ENCODE peak calls at places on chromosome 21, in ten cellular contexts. X, U, F, O, K, V, J, L, D and T are unnamed samples.

GRCh38 chr21:21030311-21030710 is 32.1 kb downstream of the NCAM2 start:
- DNase-seq in L (no peak), U (no peak), J (no peak), D (no peak), V (no peak), X (no peak), K (no peak), F (no peak), O (no peak), T (no peak)

GRCh38 chr21:45497846-45498645 is 44.2 kb downstream of the SLC19A1 start:
- DNase-seq in D (no peak), U (no peak), X (no peak), F (no peak), V (no peak), L (no peak), K (no peak), J (no peak), O (no peak), T (no peak)

GRCh38 chr21:23384679-23385078 is 2222.6 kb downstream of the MRPL39 start:
- DNase-seq in V (no peak), U (no peak), F (no peak), X (no peak), D (no peak), O (no peak), J (peak), K (no peak), L (no peak), T (no peak)

GRCh38 chr21:44653656-44654575 is 543 bp downstream of the KRTAP12-4 start:
- DNase-seq in J (no peak), X (no peak), U (no peak), D (no peak), V (no peak), F (no peak), K (no peak), L (no peak), O (no peak), T (no peak)

GRCh38 chr21:15894596-15894995 is 164.8 kb downstream of the USP25 start:
- DNase-seq in V (peak), U (peak), K (peak), X (no peak), O (no peak), D (peak), L (no peak), J (no peak), F (peak), T (no peak)

GRCh38 chr21:15160136-15160535 is 95.3 kb upstream of the NRIP1 start:
- DNase-seq in J (no peak), X (no peak), K (no peak), L (no peak), F (no peak), U (no peak), V (no peak), D (no peak), O (no peak), T (no peak)

GRCh38 chr21:40842197-40842552 is 4.8 kb downstream of the DSCAM start:
- DNase-seq in J (no peak), K (no peak), X (no peak), V (no peak), D (no peak), L (no peak), F (no peak), U (no peak), O (no peak), T (no peak)

GRCh38 chr21:44416193-44416592 is 39.1 kb upstream of the LRRC3 start:
- DNase-seq in O (no peak), D (no peak), V (no peak), J (no peak), X (no peak), L (no peak), U (no peak), F (no peak), K (no peak), T (no peak)

GRCh38 chr21:42799516-42799915 is 79.8 kb downstream of the WDR4 start:
- DNase-seq in O (no peak), U (no peak), V (no peak), J (no peak), X (no peak), L (no peak), D (peak), K (no peak), F (no peak), T (no peak)

GRCh38 chr21:43306911-43307676 is 119.8 kb downstream of the SIK1 start:
- DNase-seq in X (peak), D (peak), U (no peak), K (peak), V (peak), L (peak), O (no peak), F (no peak), J (no peak), T (no peak)

GRCh38 chr21:44702111-44702972 is 5.4 kb downstream of the KRTAP10-12 start:
- DNase-seq in U (no peak), O (no peak), K (no peak), X (no peak), J (no peak), L (no peak), D (no peak), F (no peak), V (no peak), T (no peak)

GRCh38 chr21:41483415-41483814 is 24.5 kb downstream of the TMPRSS2 start:
- DNase-seq in D (no peak), L (no peak), X (no peak), O (no peak), U (no peak), J (no peak), F (no peak), V (no peak), K (no peak), T (no peak)

GRCh38 chr21:45496151-45496967 is 45.9 kb downstream of the SLC19A1 start:
- DNase-seq in O (no peak), U (no peak), X (no peak), L (no peak), F (no peak), D (no peak), J (no peak), K (no peak), V (no peak), T (no peak)

GRCh38 chr21:42165901-42166300 is 53.0 kb upstream of the ABCG1 start:
- DNase-seq in L (no peak), K (no peak), J (no peak), X (no peak), D (no peak), U (no peak), O (no peak), V (no peak), F (no peak), T (no peak)

GRCh38 chr21:32317726-32318125 is 19.1 kb downstream of the MRAP start:
- DNase-seq in O (no peak), J (no peak), U (no peak), X (no peak), D (no peak), L (no peak), V (no peak), K (no peak), F (no peak), T (no peak)

GRCh38 chr21:41582298-41582840 is 74.4 kb upstream of the TMPRSS2 start:
- DNase-seq in U (no peak), F (no peak), L (no peak), O (no peak), J (no peak), K (no peak), X (no peak), V (no peak), D (no peak), T (no peak)

GRCh38 chr21:40291560-40291959 is 424.3 kb downstream of the PCP4 start:
- DNase-seq in F (no peak), V (no peak), K (no peak), O (no peak), D (no peak), J (no peak), L (no peak), X (no peak), U (no peak), T (no peak)

GRCh38 chr21:32726742-32727477 is 903 bp downstream of the SYNJ1 start:
- DNase-seq in K (peak), O (peak), F (no peak), U (peak), J (peak), D (peak), L (peak), X (peak), V (peak), T (no peak)

GRCh38 chr21:42089093-42089631 is 18.0 kb downstream of the UMODL1 start:
- DNase-seq in D (no peak), L (no peak), O (no peak), X (no peak), U (no peak), F (no peak), V (no peak), J (no peak), K (no peak), T (no peak)

GRCh38 chr21:45332415-45332814 is 44.7 kb upstream of the POFUT2 start:
- DNase-seq in O (no peak), U (no peak), L (no peak), D (no peak), V (no peak), K (no peak), X (no peak), J (no peak), F (no peak), T (no peak)

GRCh38 chr21:31557956-31558838 is 101.3 kb upstream of the SOD1 start:
- DNase-seq in L (peak), O (no peak), D (no peak), V (peak), X (peak), U (peak), J (peak), F (no peak), K (peak), T (no peak)

GRCh38 chr21:41953249-41953830 is 478 bp downstream of the C2CD2 start:
- DNase-seq in K (no peak), L (peak), F (no peak), O (no peak), J (peak), D (no peak), X (peak), V (no peak), U (no peak), T (no peak)

GRCh38 chr21:42360317-42360716 is 6.0 kb downstream of the TFF1 start:
- DNase-seq in D (no peak), F (no peak), O (no peak), X (no peak), V (no peak), U (no peak), L (no peak), J (no peak), K (no peak), T (no peak)

GRCh38 chr21:41326414-41327080 is 9.9 kb downstream of the FAM3B start:
- DNase-seq in O (no peak), K (no peak), U (no peak), X (no peak), J (no peak), F (no peak), V (no peak), D (no peak), L (no peak), T (no peak)

GRCh38 chr21:44354775-44355771 is 1.7 kb downstream of the TRPM2 start:
- DNase-seq in F (no peak), K (no peak), D (no peak), U (no peak), L (no peak), O (no peak), V (no peak), J (no peak), X (no peak), T (no peak)

GRCh38 chr21:44365251-44365966 is 12.0 kb downstream of the TRPM2 start:
- DNase-seq in L (no peak), J (no peak), U (no peak), O (no peak), D (no peak), F (no peak), K (no peak), X (no peak), V (no peak), T (no peak)

GRCh38 chr21:42120056-42120903 is 49.2 kb downstream of the UMODL1 start:
- DNase-seq in J (no peak), K (no peak), F (no peak), L (peak), U (no peak), O (no peak), V (no peak), X (peak), D (no peak), T (no peak)

GRCh38 chr21:32817206-32817605 is 45.7 kb upstream of the PAXBP1 start:
- DNase-seq in K (no peak), J (no peak), D (no peak), F (no peak), X (peak), L (peak), O (no peak), U (no peak), V (no peak), T (no peak)

GRCh38 chr21:31310750-31311149 is 33.3 kb downstream of the TIAM1 start:
- DNase-seq in J (peak), O (no peak), L (no peak), K (peak), U (no peak), V (no peak), D (peak), X (no peak), F (no peak), T (no peak)

GRCh38 chr21:41236361-41236973 is 68.5 kb downstream of the BACE2 start:
- DNase-seq in D (no peak), O (no peak), X (no peak), J (no peak), K (no peak), F (no peak), V (no peak), L (no peak), U (no peak), T (no peak)

GRCh38 chr21:8989883-8990325 is 1531.5 kb upstream of the TPTE start:
- DNase-seq in F (no peak), O (no peak), L (no peak), D (no peak), J (no peak), K (no peak), V (no peak), X (no peak), U (no peak), T (no peak)

GRCh38 chr21:41425954-41426655 is at the start of gene MX1:
- DNase-seq in O (no peak), L (peak), U (peak), D (peak), X (peak), V (peak), K (peak), J (peak), F (peak), T (peak)

GRCh38 chr21:39763282-39763970 is 18.4 kb downstream of the IGSF5 start:
- DNase-seq in X (no peak), V (peak), D (no peak), F (peak), U (no peak), K (peak), L (no peak), J (no peak), O (no peak), T (no peak)

DNA sequence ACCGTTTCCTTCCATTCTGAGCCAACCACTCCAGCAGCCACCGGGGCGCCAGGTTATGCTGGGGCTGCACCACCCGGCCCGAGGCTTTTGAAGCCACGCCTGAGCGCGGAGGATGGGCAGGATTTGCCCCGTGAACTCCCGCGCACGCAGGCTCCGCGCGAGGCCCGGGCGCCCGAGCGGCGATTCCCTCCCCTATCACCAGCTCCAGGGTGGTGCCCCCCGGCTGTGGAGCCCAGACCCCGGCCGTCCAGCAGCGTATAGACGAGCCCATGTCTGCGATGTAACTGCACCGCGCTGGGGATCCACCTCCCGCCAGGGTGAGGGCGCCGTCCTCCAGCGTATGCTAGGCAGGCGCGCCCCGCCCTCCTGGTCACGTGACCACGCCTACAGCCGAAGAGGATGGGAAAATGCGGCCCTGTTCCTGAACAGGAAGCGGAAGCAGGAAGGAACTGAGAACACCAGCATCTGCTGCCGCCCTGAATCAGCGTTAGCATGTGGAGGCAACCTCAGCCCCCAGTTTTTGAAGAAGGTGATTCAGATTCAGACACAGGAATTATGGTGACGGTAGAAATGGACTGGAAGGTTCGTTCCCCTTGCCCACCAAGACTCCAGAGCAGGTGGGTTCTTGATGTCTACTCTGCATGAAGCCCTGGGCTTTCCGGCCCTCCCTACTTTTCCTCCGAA is 46.0 kb downstream of the VPS26C start:
- DNase-seq in D (peak), O (peak), L (peak), K (peak), J (peak), F (peak), U (peak), V (peak), X (peak), T (peak)
- TF ChIP-seq CTCF in D (no peak), O (no peak), L (no peak), K (peak), J (no peak), F (no peak), U (peak), V (peak), X (peak), T (no peak)

GRCh38 chr21:17611414-17612022 is 1.2 kb downstream of the BTG3 start:
- DNase-seq in D (peak), L (peak), J (peak), V (peak), U (peak), X (peak), F (peak), O (peak), K (peak), T (peak)
- TF ChIP-seq CTCF in D (no peak), L (peak), J (no peak), V (no peak), U (no peak), X (no peak), F (no peak), O (no peak), K (no peak), T (no peak)

DNA sequence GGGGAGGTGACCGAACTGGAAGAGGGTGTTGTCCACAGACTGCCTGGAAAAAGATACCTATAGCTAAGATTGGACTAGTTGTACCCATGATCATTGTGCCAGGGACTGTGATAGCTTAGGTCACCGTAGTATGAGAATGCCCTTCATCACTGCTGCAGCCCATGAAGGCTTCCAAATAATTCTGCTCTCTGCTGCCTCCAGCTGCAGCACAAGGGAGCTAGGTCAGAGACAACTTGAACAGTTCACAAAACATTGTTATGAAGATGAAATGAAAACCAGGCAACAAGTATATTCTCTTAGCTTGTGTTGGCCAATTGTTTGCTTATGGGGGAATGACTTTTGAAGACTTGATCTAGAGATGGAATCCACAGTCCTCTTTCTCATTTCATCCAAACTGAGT is 246.7 kb downstream of the MRPL39 start:
- DNase-seq in F (no peak), X (no peak), D (peak), U (no peak), L (no peak), K (peak), J (no peak), V (no peak), O (no peak), T (no peak)
- TF ChIP-seq CTCF in F (peak), X (no peak), D (peak), U (peak), L (no peak), K (peak), J (peak), V (peak), O (no peak), T (no peak)

GRCh38 chr21:29454179-29454578 is 155.5 kb downstream of the BACH1 start:
- DNase-seq in X (no peak), O (no peak), V (no peak), D (no peak), J (no peak), K (no peak), L (no peak), F (no peak), U (no peak), T (no peak)

GRCh38 chr21:29448766-29449165 is 150.0 kb downstream of the BACH1 start:
- DNase-seq in F (no peak), X (no peak), K (no peak), J (no peak), V (no peak), O (no peak), D (no peak), L (no peak), U (no peak), T (no peak)

GRCh38 chr21:29443398-29444010 is 144.8 kb downstream of the BACH1 start:
- DNase-seq in V (no peak), U (peak), O (no peak), X (no peak), J (no peak), L (no peak), D (peak), K (no peak), F (no peak), T (no peak)

GRCh38 chr21:29453511-29453910 is 154.8 kb downstream of the BACH1 start:
- DNase-seq in V (no peak), F (no peak), U (no peak), X (no peak), L (no peak), K (no peak), D (peak), J (no peak), O (no peak), T (no peak)

DNA sequence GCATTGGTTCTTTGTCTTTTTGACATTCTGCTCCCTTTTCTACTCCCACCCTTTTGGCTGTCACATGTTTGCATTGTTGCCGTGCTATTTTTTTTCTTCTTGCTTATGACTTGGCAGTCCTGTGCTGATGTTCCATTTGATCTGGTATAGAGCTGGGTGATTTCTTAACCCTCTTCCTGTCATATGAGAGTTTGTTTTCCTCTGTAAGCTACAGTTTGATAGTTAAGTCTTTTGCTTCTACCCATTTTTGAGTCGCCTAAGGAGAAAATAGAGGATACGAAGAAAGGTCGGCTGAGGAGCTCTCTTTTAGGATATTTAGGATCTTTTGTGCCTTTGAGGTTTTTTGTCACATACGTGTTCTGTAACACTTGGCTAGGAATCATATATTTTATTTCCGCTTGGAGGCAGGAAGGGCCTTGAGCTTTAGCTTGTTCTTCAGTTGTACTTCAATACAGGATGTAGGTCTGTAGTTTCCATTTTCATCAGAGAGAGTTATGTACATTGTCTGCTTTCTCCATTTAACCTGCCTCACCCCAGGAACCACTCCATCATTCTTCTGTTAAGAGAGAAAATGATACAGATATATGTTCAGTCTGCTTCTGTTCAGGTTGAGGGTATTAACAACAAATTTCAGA is 150.7 kb downstream of the BACH1 start:
- DNase-seq in O (no peak), F (no peak), U (peak), K (peak), J (no peak), D (no peak), X (no peak), V (no peak), L (no peak), T (no peak)
- TF ChIP-seq CTCF in O (no peak), F (no peak), U (no peak), K (no peak), J (no peak), D (no peak), X (no peak), V (no peak), L (no peak), T (no peak)